ENCODE peak calls at places on chromosomes 6 and 20, in five cellular contexts. L is mesenchymal stem cell, U is trophoblast cell, A is IMR-90, W is H1. J is an unnamed sample.

GRCh38 chr20:55333798-55334197 is 671.5 kb downstream of the CBLN4 start:
- DNase-seq in W (no peak), A (no peak), L (no peak), U (no peak), J (no peak)

GRCh38 chr6:36122495-36123269 is 7.6 kb upstream of the MAPK13 start:
- DNase-seq in A (no peak), L (no peak), W (no peak), U (no peak), J (no peak)

GRCh38 chr20:20364016-20364746 is 3.7 kb upstream of the INSM1 start:
- DNase-seq in U (no peak), A (no peak), L (no peak), W (peak; percentile 84), J (peak; percentile 78)

GRCh38 chr20:41444821-41445220 is 78.2 kb upstream of the EMILIN3 start:
- DNase-seq in U (no peak), L (no peak), W (no peak), A (no peak), J (no peak)

GRCh38 chr6:17138033-17138432 is 36.2 kb downstream of the STMND1 start:
- DNase-seq in U (no peak), A (no peak), W (no peak), L (no peak), J (no peak)

GRCh38 chr6:162177733-162178132 is 549.8 kb downstream of the PRKN start:
- DNase-seq in A (no peak), U (no peak), W (no peak), L (no peak), J (peak; percentile 45)

GRCh38 chr20:6768228-6769185 is 1.0 kb downstream of the BMP2 start:
- DNase-seq in A (peak; percentile 4), W (peak; percentile 65), L (peak; percentile 61), U (no peak), J (peak; percentile 43)

GRCh38 chr6:392441-393390 is 1.2 kb downstream of the IRF4 start:
- DNase-seq in L (no peak), U (no peak), W (peak; percentile 80), A (no peak), J (no peak)

GRCh38 chr6:17584241-17584803 is 15.8 kb upstream of the FAM8A1 start:
- DNase-seq in U (peak; percentile 72), W (no peak), A (peak; percentile 86), L (peak; percentile 84), J (no peak)

GRCh38 chr6:89081129-89081422 is 525 bp downstream of the PNRC1 start:
- DNase-seq in W (no peak), A (no peak), U (peak; percentile 69), L (no peak), J (no peak)

GRCh38 chr6:31737315-31738047 is 1.2 kb upstream of the CLIC1 start:
- DNase-seq in W (peak; percentile 49), L (peak; percentile 82), A (no peak), U (no peak), J (peak; percentile 58)

GRCh38 chr6:134564705-134565104 is 246.8 kb upstream of the SGK1 start:
- DNase-seq in A (no peak), W (no peak), L (no peak), U (no peak), J (no peak)

GRCh38 chr20:48180039-48180438 is 394.8 kb upstream of the SULF2 start:
- DNase-seq in A (no peak), W (no peak), U (no peak), L (peak; percentile 69), J (no peak)

GRCh38 chr6:20948531-20948930 is 414.3 kb downstream of the CDKAL1 start:
- DNase-seq in W (no peak), L (no peak), A (no peak), U (no peak), J (no peak)

GRCh38 chr20:58375796-58376195 is 13.2 kb upstream of the VAPB start:
- DNase-seq in L (no peak), U (no peak), W (no peak), A (no peak), J (no peak)

GRCh38 chr20:32052090-32052791 is at the start of gene HCK:
- DNase-seq in U (peak; percentile 41), W (peak; percentile 58), L (no peak), A (no peak), J (no peak)

GRCh38 chr20:48718914-48719578 is 108.8 kb downstream of the PREX1 start:
- DNase-seq in U (no peak), W (no peak), L (no peak), A (no peak), J (no peak)

GRCh38 chr6:37287519-37288157 is 29.7 kb upstream of the TMEM217 start:
- DNase-seq in U (no peak), W (no peak), L (no peak), A (no peak), J (no peak)
- H2BK5ac ChIP-seq in U (no peak overlapping the region), W (no peak overlapping the region), L (no peak overlapping the region), A (no peak overlapping the region), J (no peak overlapping the region)

DNA sequence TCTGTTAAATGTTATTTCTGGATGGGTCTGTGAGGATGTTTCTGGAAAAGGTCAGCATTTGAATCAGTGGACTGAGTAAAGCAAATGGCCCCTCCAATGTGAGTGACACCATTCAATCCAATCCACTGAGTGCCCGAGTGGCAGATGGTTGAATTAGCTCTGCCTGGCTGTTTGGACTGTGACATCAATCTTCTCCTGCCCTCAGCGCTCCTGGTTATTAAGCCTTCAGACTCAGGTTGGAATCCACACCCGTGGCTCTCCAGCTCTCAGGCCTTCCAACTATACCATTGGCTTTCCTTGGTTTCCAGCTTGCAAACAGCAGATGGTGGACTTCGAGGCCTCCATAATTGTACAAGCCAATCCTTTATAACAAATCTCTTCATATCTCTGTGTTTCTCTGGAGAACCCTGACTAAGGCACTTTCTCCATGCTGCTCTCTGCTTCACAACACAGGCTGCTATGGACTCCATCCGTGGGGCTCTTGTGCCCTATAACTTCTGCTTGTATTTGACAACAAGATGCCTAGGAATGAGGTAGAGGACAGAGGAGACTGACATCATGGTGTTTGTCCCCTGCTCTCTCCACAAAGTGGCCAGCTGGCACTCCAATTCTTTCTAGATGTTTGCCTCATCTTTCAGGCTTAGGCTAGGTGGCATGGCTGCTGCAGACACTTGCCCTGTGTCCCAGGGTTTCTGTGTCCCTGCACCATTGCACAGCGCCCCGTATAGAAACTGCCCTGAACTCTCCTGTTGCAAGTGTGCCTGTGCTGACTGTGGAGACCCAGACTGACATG is 4.8 kb upstream of the CSTL1 start:
- DNase-seq in W (no peak), U (no peak), A (no peak), L (no peak), J (no peak)
- H2BK5ac ChIP-seq in W (no peak overlapping the region), U (no peak overlapping the region), A (no peak overlapping the region), L (no peak overlapping the region), J (no peak overlapping the region)

DNA sequence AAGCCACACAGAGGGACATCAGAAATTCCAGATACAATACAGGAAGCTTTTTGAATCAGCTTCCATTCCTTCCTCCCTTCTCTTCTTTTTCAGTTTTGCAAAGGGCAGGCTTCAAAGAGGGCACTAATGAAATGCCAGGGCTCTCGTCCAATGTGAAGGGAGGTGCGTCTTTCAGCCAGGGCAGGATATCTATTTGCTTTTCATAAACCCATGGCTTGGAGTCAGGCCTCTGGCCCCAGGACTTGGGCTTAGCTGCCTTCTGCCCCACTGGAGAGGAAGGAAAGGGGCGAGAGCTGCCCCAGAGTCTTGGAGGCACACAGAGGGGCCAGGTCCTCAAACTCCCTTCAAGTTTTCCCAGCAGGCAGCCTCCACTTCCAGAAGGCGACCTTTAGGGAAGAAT is 235.0 kb downstream of the NRN1 start:
- DNase-seq in W (no peak), U (no peak), A (no peak), L (no peak), J (no peak)
- H2BK5ac ChIP-seq in W (no peak overlapping the region), U (no peak overlapping the region), A (no peak overlapping the region), L (no peak overlapping the region), J (no peak overlapping the region)

GRCh38 chr6:107801195-107801594 is 22.9 kb downstream of the SCML4 start:
- DNase-seq in A (no peak), W (peak; percentile 13), L (no peak), U (no peak), J (no peak)

GRCh38 chr6:107807186-107807585 is 16.9 kb downstream of the SCML4 start:
- DNase-seq in A (no peak), U (no peak), W (peak; percentile 23), L (no peak), J (no peak)

GRCh38 chr6:107805504-107805903 is 18.6 kb downstream of the SCML4 start:
- DNase-seq in A (no peak), W (no peak), L (no peak), U (no peak), J (no peak)

GRCh38 chr6:107806675-107807074 is 17.4 kb downstream of the SCML4 start:
- DNase-seq in A (no peak), W (peak; percentile 19), U (no peak), L (no peak), J (no peak)

GRCh38 chr6:107803957-107804356 is 20.2 kb downstream of the SCML4 start:
- DNase-seq in U (no peak), W (no peak), L (peak; percentile 19), A (no peak), J (no peak)
- H2BK5ac ChIP-seq in U (no peak overlapping the region), W (no peak overlapping the region), L (no peak overlapping the region), A (no peak overlapping the region), J (no peak overlapping the region)

GRCh38 chr6:33682341-33682740 is 29.2 kb downstream of the UQCC2 start:
- DNase-seq in W (no peak), U (no peak), A (no peak), L (no peak), J (no peak)
- H2BK5ac ChIP-seq in W (no peak overlapping the region), U (no peak overlapping the region), A (no peak overlapping the region), L (no peak overlapping the region), J (no peak overlapping the region)

DNA sequence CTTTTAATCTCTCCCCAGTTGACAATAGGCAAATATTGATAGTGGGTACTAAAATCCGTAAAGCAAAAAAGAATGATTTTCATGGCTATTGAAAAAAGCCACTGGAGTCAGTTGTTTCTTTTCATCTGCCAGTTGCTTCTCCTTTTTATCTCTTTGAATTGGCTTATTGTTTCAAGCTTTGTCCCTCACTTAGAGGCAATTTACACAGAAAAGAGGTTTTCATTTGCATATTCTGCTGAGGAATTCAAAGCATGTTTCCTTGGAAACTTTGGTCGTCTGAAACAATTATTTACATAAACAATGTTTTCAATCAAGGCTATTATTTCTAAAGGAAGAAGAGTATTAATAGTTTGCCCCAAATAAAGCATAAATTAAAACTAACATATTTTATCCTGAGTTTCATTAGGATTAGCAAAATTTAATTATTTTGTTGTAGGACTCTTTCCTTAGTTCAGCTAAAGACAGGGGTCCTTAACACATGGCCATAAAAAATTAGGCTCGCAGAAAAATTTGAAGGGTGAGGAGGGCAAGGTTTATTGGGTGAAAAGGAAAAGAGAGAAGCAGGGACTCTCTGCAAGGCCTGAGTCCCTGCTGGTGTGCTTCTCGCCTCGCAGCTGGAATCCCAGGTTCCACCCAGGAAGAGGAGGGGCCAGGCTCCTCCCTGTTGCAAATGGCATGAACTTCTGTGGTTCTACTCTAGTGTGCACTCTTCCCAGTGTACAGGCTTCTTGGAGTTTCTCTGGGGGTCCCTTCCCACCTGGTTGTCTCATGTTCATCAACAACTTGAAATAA is 138.8 kb upstream of the LAMA2 start:
- DNase-seq in A (no peak), L (no peak), U (no peak), W (no peak), J (peak; percentile 77)
- H2BK5ac ChIP-seq in A (no peak overlapping the region), L (no peak overlapping the region), U (no peak overlapping the region), W (peak overlapping the region; percentile 92), J (no peak overlapping the region)

GRCh38 chr20:63150391-63150898 is 65.5 kb downstream of the YTHDF1 start:
- DNase-seq in L (no peak), A (no peak), U (no peak), W (no peak), J (no peak)
- H2BK5ac ChIP-seq in L (no peak overlapping the region), A (no peak overlapping the region), U (no peak overlapping the region), W (no peak overlapping the region), J (no peak overlapping the region)